ENCODE peak calls at places on chromosome 21, in four cellular contexts. S is fibroblast of lung; C is GM23248; U is CD4-positive, alpha-beta T cell. G is an unnamed sample.

GRCh38 chr21:29649370-29649963 is 290.3 kb downstream of the GRIK1 start:
- DNase-seq in S (no peak), C (no peak), U (no peak), G (no peak)

GRCh38 chr21:15564907-15565306 is 164.9 kb upstream of the USP25 start:
- DNase-seq in S (no peak), C (no peak), U (no peak), G (no peak)

GRCh38 chr21:38768385-38769071 is 37.2 kb upstream of the ETS2 start:
- DNase-seq in S (peak; percentile 99), C (peak; percentile 87), U (peak; percentile 14), G (no peak)

GRCh38 chr21:45348591-45349327 is 56.2 kb upstream of the COL18A1 start:
- DNase-seq in S (no peak), C (no peak), U (no peak), G (no peak)

GRCh38 chr21:23531444-23531843 is 2075.8 kb downstream of the MRPL39 start:
- DNase-seq in S (no peak), C (no peak), U (no peak), G (no peak)

GRCh38 chr21:14382486-14382834 is 486 bp downstream of the HSPA13 start:
- DNase-seq in S (peak; percentile 43), C (peak; percentile 55), U (no peak), G (peak; percentile 29)

GRCh38 chr21:25491267-25491666 is 116.0 kb downstream of the MRPL39 start:
- DNase-seq in S (no peak), C (no peak), U (no peak), G (no peak)

GRCh38 chr21:46149205-46149901 is 6.0 kb downstream of the FTCD start:
- DNase-seq in S (no peak), C (no peak), U (no peak), G (peak; percentile 1)

GRCh38 chr21:46550511-46550941 is 54.4 kb downstream of the S100B start:
- DNase-seq in S (no peak), C (no peak), U (peak; percentile 59), G (no peak)

GRCh38 chr21:45299864-45300785 is 12.4 kb upstream of the POFUT2 start:
- DNase-seq in S (peak; percentile 53), C (no peak), U (no peak), G (no peak)

GRCh38 chr21:23452384-23453083 is 2154.7 kb downstream of the MRPL39 start:
- DNase-seq in S (no peak), C (no peak), U (no peak), G (no peak)

GRCh38 chr21:34726627-34727337 is 58.0 kb downstream of the CLIC6 start:
- DNase-seq in S (no peak), C (peak; percentile 55), U (no peak), G (no peak)

GRCh38 chr21:38777521-38777920 is 28.2 kb upstream of the ETS2 start:
- DNase-seq in S (no peak), C (no peak), U (no peak), G (no peak)

GRCh38 chr21:31108969-31109368 is 70.7 kb upstream of the KRTAP19-8 start:
- DNase-seq in S (peak; percentile 46), C (peak; percentile 42), U (no peak), G (no peak)

GRCh38 chr21:38756746-38757145 is 49.0 kb upstream of the ETS2 start:
- DNase-seq in S (peak; percentile 52), C (peak; percentile 90), U (no peak), G (no peak)

GRCh38 chr21:44726803-44727202 is 15.4 kb upstream of the TSPEAR start:
- DNase-seq in S (no peak), C (no peak), U (no peak), G (no peak)

GRCh38 chr21:39016740-39017315 is 166.4 kb downstream of the PSMG1 start:
- DNase-seq in S (no peak), C (no peak), U (no peak), G (no peak)

GRCh38 chr21:28196981-28197380 is 795.7 kb downstream of the LTN1 start:
- DNase-seq in S (no peak), C (no peak), U (no peak), G (no peak)

GRCh38 chr21:43283136-43283924 is 114.5 kb downstream of the CRYAA start:
- DNase-seq in S (no peak), C (peak; percentile 11), U (no peak), G (no peak)

GRCh38 chr21:28636988-28637691 is 355.5 kb downstream of the LTN1 start:
- DNase-seq in S (peak; percentile 79), C (peak; percentile 81), U (no peak), G (no peak)

GRCh38 chr21:29130234-29130993 is at the start of gene MAP3K7CL:
- DNase-seq in S (peak; percentile 98), C (peak; percentile 100), U (no peak), G (no peak)

GRCh38 chr21:38725196-38726157 is 80.3 kb upstream of the ETS2 start:
- DNase-seq in S (no peak), C (no peak), U (no peak), G (no peak)

GRCh38 chr21:8993943-8994639 is 1527.3 kb upstream of the TPTE start:
- DNase-seq in S (no peak), C (no peak), U (no peak), G (no peak)

GRCh38 chr21:45892156-45892919 is 89.2 kb upstream of the COL6A1 start:
- DNase-seq in S (no peak), C (no peak), U (no peak), G (no peak)

GRCh38 chr21:15293251-15293650 is 228.5 kb upstream of the NRIP1 start:
- DNase-seq in S (peak; percentile 86), C (peak; percentile 87), U (no peak), G (no peak)

GRCh38 chr21:15543473-15543872 is 186.3 kb upstream of the USP25 start:
- DNase-seq in S (no peak), C (no peak), U (no peak), G (no peak)

GRCh38 chr21:34351786-34352241 is 12.0 kb upstream of the KCNE2 start:
- DNase-seq in S (peak; percentile 41), C (peak; percentile 38), U (no peak), G (peak; percentile 73)

GRCh38 chr21:15121655-15122120 is 56.9 kb upstream of the NRIP1 start:
- DNase-seq in S (peak; percentile 72), C (peak; percentile 9), U (no peak), G (peak; percentile 2)

GRCh38 chr21:45305831-45306230 is 18.1 kb upstream of the POFUT2 start:
- DNase-seq in S (no peak), C (no peak), U (no peak), G (no peak)

GRCh38 chr21:45030637-45031218 is 43.7 kb upstream of the ADARB1 start:
- DNase-seq in S (peak; percentile 69), C (peak; percentile 82), U (no peak), G (no peak)

GRCh38 chr21:30057108-30057507 is 109.5 kb downstream of the CLDN17 start:
- DNase-seq in S (no peak), C (no peak), U (no peak), G (no peak)

GRCh38 chr21:26011292-26011940 is 159.2 kb downstream of the APP start:
- DNase-seq in S (no peak), C (no peak), U (no peak), G (no peak)

GRCh38 chr21:20875741-20876140 is 122.5 kb upstream of the NCAM2 start:
- DNase-seq in S (no peak), C (no peak), U (no peak), G (no peak)

GRCh38 chr21:26153758-26154157 is 16.8 kb downstream of the APP start:
- DNase-seq in S (no peak), C (peak; percentile 11), U (no peak), G (no peak)

GRCh38 chr21:21290751-21291150 is 292.5 kb downstream of the NCAM2 start:
- DNase-seq in S (no peak), C (no peak), U (no peak), G (no peak)

GRCh38 chr21:46004168-46004861 is 22.7 kb downstream of the COL6A1 start:
- DNase-seq in S (no peak), C (peak; percentile 20), U (no peak), G (no peak)

GRCh38 chr21:44253832-44254700 is 7.6 kb downstream of the DNMT3L start:
- DNase-seq in S (no peak), C (no peak), U (no peak), G (no peak)

GRCh38 chr21:17782051-17782450 is 37.1 kb downstream of the C21orf91 start:
- DNase-seq in S (no peak), C (no peak), U (peak; percentile 15), G (no peak)

GRCh38 chr21:35924714-35925301 is 135.5 kb downstream of the SETD4 start:
- DNase-seq in S (peak; percentile 93), C (peak; percentile 72), U (no peak), G (no peak)

GRCh38 chr21:35923971-35924370 is 136.4 kb downstream of the SETD4 start:
- DNase-seq in S (no peak), C (no peak), U (no peak), G (no peak)

GRCh38 chr21:35927262-35927661 is 133.1 kb downstream of the SETD4 start:
- DNase-seq in S (no peak), C (no peak), U (no peak), G (no peak)

GRCh38 chr21:35925497-35925896 is 134.8 kb downstream of the SETD4 start:
- DNase-seq in S (peak; percentile 58), C (peak; percentile 43), U (no peak), G (peak; percentile 15)

DNA sequence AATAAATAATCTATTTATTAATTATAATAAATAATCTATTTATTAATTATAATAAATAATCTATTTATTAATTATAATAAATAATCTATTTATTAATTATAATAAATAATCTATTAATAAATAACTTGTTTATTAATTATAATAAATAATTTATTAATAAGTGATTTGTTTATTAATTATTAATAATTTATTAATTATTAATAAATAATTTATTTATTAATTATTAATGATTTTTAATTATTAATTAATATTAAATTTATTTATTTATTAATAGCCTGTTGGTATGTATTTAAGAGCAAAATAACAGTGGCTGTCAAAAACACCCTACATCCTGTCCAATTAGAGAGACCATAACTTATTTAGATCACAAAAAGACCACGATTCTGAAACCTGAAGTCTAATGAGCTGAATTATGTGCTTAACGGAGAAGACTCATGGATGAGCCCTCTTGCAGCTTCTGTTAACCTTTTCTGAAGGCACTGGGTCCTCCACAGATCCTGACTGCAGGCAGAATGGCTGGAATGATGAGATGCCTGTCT is 134.3 kb downstream of the SETD4 start:
- DNase-seq in S (no peak), C (no peak), U (no peak), G (no peak)
- H3K27me3 ChIP-seq in S (no peaks in the 10 kb centered on the region), C (no peaks in the 10 kb centered on the region), U (peaks cover 8% of the 10 kb centered on the region), G (no peaks in the 10 kb centered on the region)

GRCh38 chr21:41706678-41707077 is 60.2 kb downstream of the RIPK4 start:
- DNase-seq in S (peak; percentile 9), C (no peak), U (no peak), G (peak; percentile 67)

GRCh38 chr21:41705546-41706262 is 61.1 kb downstream of the RIPK4 start:
- DNase-seq in S (no peak), C (no peak), U (no peak), G (no peak)

GRCh38 chr21:41707231-41707988 is 59.4 kb downstream of the RIPK4 start:
- DNase-seq in S (no peak), C (no peak), U (no peak), G (peak; percentile 28)

GRCh38 chr21:41703857-41704501 is 62.9 kb downstream of the RIPK4 start:
- DNase-seq in S (no peak), C (no peak), U (no peak), G (no peak)

GRCh38 chr21:41706263-41706639 is 60.6 kb downstream of the RIPK4 start:
- DNase-seq in S (no peak), C (no peak), U (no peak), G (peak; percentile 29)
- H3K27ac ChIP-seq in S (no peak overlapping the region), C (no peak overlapping the region), U (no peak overlapping the region), G (peak overlapping the region; percentile 54)

GRCh38 chr21:41316200-41316599 is 401 bp upstream of the FAM3B start:
- DNase-seq in S (no peak), C (no peak), U (no peak), G (peak; percentile 16)
- H3K27me3 ChIP-seq in S (peaks cover 9% of the 10 kb centered on the region), C (peaks cover 46% of the 10 kb centered on the region), U (peaks cover 43% of the 10 kb centered on the region), G (no peaks in the 10 kb centered on the region)

GRCh38 chr21:33309778-33310177 is 15.0 kb upstream of the IFNAR1 start:
- DNase-seq in S (no peak), C (no peak), U (no peak), G (no peak)
- H3K27ac ChIP-seq in S (no peak overlapping the region), C (no peak overlapping the region), U (no peak overlapping the region), G (no peak overlapping the region)